ENCODE peak calls at places on chromosomes 6 and 20, in eight cellular contexts. One of them, this sample, is unnamed.
A peak's percentile ranks its signal among the peaks of the same experiment; 100 is the strongest.

GRCh38 chr6:133240511-133241087 is 558 bp upstream of the EYA4 start:
- DNase-seq in cerebellum: no peak
- DNase-seq in NCI-H1105 treated with DMSO at 0.1 percent for 48 hours: no peak
- DNase-seq in HFFc6: no peak
- DNase-seq in stimulated activated naive CD8-positive, alpha-beta T cell treated with anti-CD3 and anti-CD28 coated beads, Interleukin-15, Interleukin-2, amounts not matched to agents 100 U/mL and 50 U/mL, for 24 hours: peak; percentile 3
- DNase-seq in kidney glomerular epithelial cell: no peak
- DNase-seq in AG04449: no peak
- DNase-seq in stomach: no peak
- DNase-seq in this sample: peak; percentile 21

GRCh38 chr6:27604986-27605385 is 132.1 kb upstream of the ZNF184 start:
- DNase-seq in cerebellum: no peak
- DNase-seq in NCI-H1105 treated with DMSO at 0.1 percent for 48 hours: no peak
- DNase-seq in HFFc6: no peak
- DNase-seq in stimulated activated naive CD8-positive, alpha-beta T cell treated with anti-CD3 and anti-CD28 coated beads, Interleukin-15, Interleukin-2, amounts not matched to agents 100 U/mL and 50 U/mL, for 24 hours: no peak
- DNase-seq in kidney glomerular epithelial cell: peak; percentile 39
- DNase-seq in AG04449: no peak
- DNase-seq in stomach: no peak
- DNase-seq in this sample: no peak

GRCh38 chr6:33954453-33954852 is 150.7 kb upstream of the MLN start:
- DNase-seq in cerebellum: no peak
- DNase-seq in NCI-H1105 treated with DMSO at 0.1 percent for 48 hours: no peak
- DNase-seq in HFFc6: no peak
- DNase-seq in stimulated activated naive CD8-positive, alpha-beta T cell treated with anti-CD3 and anti-CD28 coated beads, Interleukin-15, Interleukin-2, amounts not matched to agents 100 U/mL and 50 U/mL, for 24 hours: no peak
- DNase-seq in kidney glomerular epithelial cell: no peak
- DNase-seq in AG04449: no peak
- DNase-seq in stomach: no peak
- DNase-seq in this sample: no peak

GRCh38 chr20:33076662-33077398 is 2.6 kb upstream of the BPIFB4 start:
- DNase-seq in cerebellum: no peak
- DNase-seq in NCI-H1105 treated with DMSO at 0.1 percent for 48 hours: no peak
- DNase-seq in HFFc6: no peak
- DNase-seq in stimulated activated naive CD8-positive, alpha-beta T cell treated with anti-CD3 and anti-CD28 coated beads, Interleukin-15, Interleukin-2, amounts not matched to agents 100 U/mL and 50 U/mL, for 24 hours: no peak
- DNase-seq in kidney glomerular epithelial cell: no peak
- DNase-seq in AG04449: no peak
- DNase-seq in stomach: no peak
- DNase-seq in this sample: no peak

GRCh38 chr6:1082040-1082935 is 229.6 kb upstream of the FOXQ1 start:
- DNase-seq in cerebellum: no peak
- DNase-seq in NCI-H1105 treated with DMSO at 0.1 percent for 48 hours: no peak
- DNase-seq in HFFc6: peak; percentile 67
- DNase-seq in stimulated activated naive CD8-positive, alpha-beta T cell treated with anti-CD3 and anti-CD28 coated beads, Interleukin-15, Interleukin-2, amounts not matched to agents 100 U/mL and 50 U/mL, for 24 hours: no peak
- DNase-seq in kidney glomerular epithelial cell: peak; percentile 79
- DNase-seq in AG04449: peak; percentile 29
- DNase-seq in stomach: no peak
- DNase-seq in this sample: no peak

GRCh38 chr6:151067684-151068596 is 171.8 kb upstream of the AKAP12 start:
- DNase-seq in cerebellum: peak; percentile 19
- DNase-seq in NCI-H1105 treated with DMSO at 0.1 percent for 48 hours: no peak
- DNase-seq in HFFc6: peak; percentile 98
- DNase-seq in stimulated activated naive CD8-positive, alpha-beta T cell treated with anti-CD3 and anti-CD28 coated beads, Interleukin-15, Interleukin-2, amounts not matched to agents 100 U/mL and 50 U/mL, for 24 hours: no peak
- DNase-seq in kidney glomerular epithelial cell: peak; percentile 98
- DNase-seq in AG04449: peak; percentile 95
- DNase-seq in stomach: peak; percentile 58
- DNase-seq in this sample: peak; percentile 27

GRCh38 chr6:105608711-105609374 is 206.0 kb upstream of the PREP start:
- DNase-seq in cerebellum: no peak
- DNase-seq in NCI-H1105 treated with DMSO at 0.1 percent for 48 hours: no peak
- DNase-seq in HFFc6: peak; percentile 99
- DNase-seq in stimulated activated naive CD8-positive, alpha-beta T cell treated with anti-CD3 and anti-CD28 coated beads, Interleukin-15, Interleukin-2, amounts not matched to agents 100 U/mL and 50 U/mL, for 24 hours: no peak
- DNase-seq in kidney glomerular epithelial cell: peak; percentile 74
- DNase-seq in AG04449: peak; percentile 94
- DNase-seq in stomach: no peak
- DNase-seq in this sample: no peak

GRCh38 chr6:11263185-11263817 is 30.8 kb upstream of the NEDD9 start:
- DNase-seq in cerebellum: peak; percentile 26
- DNase-seq in NCI-H1105 treated with DMSO at 0.1 percent for 48 hours: no peak
- DNase-seq in HFFc6: peak; percentile 46
- DNase-seq in stimulated activated naive CD8-positive, alpha-beta T cell treated with anti-CD3 and anti-CD28 coated beads, Interleukin-15, Interleukin-2, amounts not matched to agents 100 U/mL and 50 U/mL, for 24 hours: no peak
- DNase-seq in kidney glomerular epithelial cell: peak; percentile 73
- DNase-seq in AG04449: no peak
- DNase-seq in stomach: peak; percentile 75
- DNase-seq in this sample: no peak

GRCh38 chr20:64084209-64085152 is at the start of gene LKAAEAR1:
- DNase-seq in cerebellum: no peak
- DNase-seq in NCI-H1105 treated with DMSO at 0.1 percent for 48 hours: peak; percentile 45
- DNase-seq in HFFc6: no peak
- DNase-seq in stimulated activated naive CD8-positive, alpha-beta T cell treated with anti-CD3 and anti-CD28 coated beads, Interleukin-15, Interleukin-2, amounts not matched to agents 100 U/mL and 50 U/mL, for 24 hours: no peak
- DNase-seq in kidney glomerular epithelial cell: no peak
- DNase-seq in AG04449: no peak
- DNase-seq in stomach: no peak
- DNase-seq in this sample: peak; percentile 39